ENCODE peak calls at places on chromosomes 5 and 9, in five cellular contexts. V is activated gamma-delta T cell treated with anti-CD3 and anti-CD28 coated beads, Interleukin-2, amount 50 U/mL, for 16 hours; E is left colon; O is frontal cortex; A is GM13976. M is an unnamed sample.

GRCh38 chr9:137138701-137139467 is at the start of gene GRIN1:
- DNase-seq in V (no peak), E (no peak), O (no peak), A (no peak), M (no peak)

GRCh38 chr5:114658179-114658578 is 296.3 kb downstream of the KCNN2 start:
- DNase-seq in V (no peak), E (no peak), O (no peak), A (no peak), M (no peak)

GRCh38 chr9:97529363-97530076 is 28.1 kb downstream of the TMOD1 start:
- DNase-seq in V (no peak), E (no peak), O (peak), A (peak), M (peak)

GRCh38 chr5:52693279-52693678 is 94.4 kb upstream of the ITGA1 start:
- DNase-seq in V (no peak), E (peak), O (no peak), A (peak), M (no peak)

GRCh38 chr9:107707915-107708441 is 218.4 kb upstream of the KLF4 start:
- DNase-seq in V (no peak), E (no peak), O (no peak), A (no peak), M (no peak)

GRCh38 chr9:115306860-115307259 is 188.9 kb upstream of the TNC start:
- DNase-seq in V (no peak), E (no peak), O (no peak), A (no peak), M (no peak)

GRCh38 chr9:84322830-84323229 is 17.7 kb downstream of the SLC28A3 start:
- DNase-seq in V (no peak), E (no peak), O (no peak), A (no peak), M (no peak)

GRCh38 chr5:181203842-181204560 is 995 bp downstream of the TRIM7 start:
- DNase-seq in V (no peak), E (peak), O (no peak), A (no peak), M (no peak)

GRCh38 chr9:87996355-87996860 is 22.1 kb upstream of the CDK20 start:
- DNase-seq in V (no peak), E (no peak), O (no peak), A (no peak), M (no peak)

GRCh38 chr5:31992377-31992776 is 181.7 kb downstream of the GOLPH3 start:
- DNase-seq in V (no peak), E (no peak), O (no peak), A (no peak), M (no peak)

GRCh38 chr9:91586282-91586681 is 162.7 kb upstream of the NFIL3 start:
- DNase-seq in V (no peak), E (no peak), O (no peak), A (no peak), M (no peak)

GRCh38 chr9:34948438-34948837 is 9.6 kb upstream of the PHF24 start:
- DNase-seq in V (no peak), E (no peak), O (no peak), A (no peak), M (no peak)

GRCh38 chr5:169763437-169764301 is 126.6 kb downstream of the DOCK2 start:
- DNase-seq in V (no peak), E (no peak), O (no peak), A (no peak), M (peak)

GRCh38 chr5:146041180-146041789 is 64.1 kb downstream of the PLAC8L1 start:
- DNase-seq in V (no peak), E (no peak), O (no peak), A (no peak), M (no peak)

GRCh38 chr9:9612270-9612669 is 1000.5 kb downstream of the PTPRD start:
- DNase-seq in V (no peak), E (peak), O (no peak), A (no peak), M (peak)

GRCh38 chr5:86837610-86838009 is 219.9 kb downstream of the COX7C start:
- DNase-seq in V (no peak), E (no peak), O (no peak), A (no peak), M (no peak)

GRCh38 chr5:100841358-100842076 is 61.6 kb downstream of the ST8SIA4 start:
- DNase-seq in V (no peak), E (no peak), O (no peak), A (no peak), M (no peak)

GRCh38 chr5:107566537-107566875 is 104.2 kb downstream of the EFNA5 start:
- DNase-seq in V (no peak), E (no peak), O (no peak), A (no peak), M (no peak)

GRCh38 chr5:10704949-10705621 is 55.9 kb downstream of the DAP start:
- DNase-seq in V (no peak), E (no peak), O (no peak), A (no peak), M (no peak)

GRCh38 chr5:55344392-55344992 is 36.7 kb downstream of the MTREX start:
- DNase-seq in V (peak), E (peak), O (peak), A (peak), M (no peak)

GRCh38 chr5:126251024-126251423 is 172.2 kb upstream of the GRAMD2B start:
- DNase-seq in V (no peak), E (no peak), O (no peak), A (no peak), M (no peak)

GRCh38 chr5:33423018-33423630 is 17.6 kb upstream of the TARS1 start:
- DNase-seq in V (no peak), E (no peak), O (no peak), A (peak), M (no peak)

GRCh38 chr5:5572983-5573797 is 150.7 kb downstream of the ICE1 start:
- DNase-seq in V (no peak), E (no peak), O (no peak), A (no peak), M (no peak)

GRCh38 chr5:179819296-179820126 is 1.2 kb upstream of the SQSTM1 start:
- DNase-seq in V (no peak), E (peak), O (peak), A (peak), M (no peak)

GRCh38 chr5:69528015-69528414 is 32.0 kb upstream of the GTF2H2C start:
- DNase-seq in V (no peak), E (no peak), O (no peak), A (no peak), M (no peak)

GRCh38 chr5:170184007-170184687 is 48.6 kb upstream of the C5orf58 start:
- DNase-seq in V (peak), E (peak), O (peak), A (peak), M (no peak)

GRCh38 chr5:26894719-26895263 is 143.6 kb downstream of the CDH9 start:
- DNase-seq in V (no peak), E (no peak), O (no peak), A (no peak), M (no peak)

GRCh38 chr5:136094913-136095641 is 37.6 kb upstream of the SMAD5 start:
- DNase-seq in V (no peak), E (peak), O (no peak), A (no peak), M (no peak)

GRCh38 chr9:111621895-111622480 is 9.1 kb upstream of the DNAJC25 start:
- DNase-seq in V (no peak), E (peak), O (peak), A (peak), M (no peak)

GRCh38 chr5:175687231-175687701 is 29.4 kb downstream of the HRH2 start:
- DNase-seq in V (no peak), E (no peak), O (no peak), A (no peak), M (no peak)

GRCh38 chr5:2332521-2332920 is 419.0 kb downstream of the IRX2 start:
- DNase-seq in V (no peak), E (no peak), O (no peak), A (no peak), M (no peak)

GRCh38 chr9:21993893-21994525 is at the start of gene CDKN2A:
- DNase-seq in V (no peak), E (peak), O (no peak), A (peak), M (no peak)

GRCh38 chr5:150079655-150080461 is 6.5 kb downstream of the CSF1R start:
- DNase-seq in V (no peak), E (no peak), O (peak), A (peak), M (no peak)

GRCh38 chr5:61625682-61626620 is 293.9 kb downstream of the ZSWIM6 start:
- DNase-seq in V (no peak), E (peak), O (peak), A (peak), M (no peak)

GRCh38 chr5:1349246-1349645 is 4.3 kb upstream of the CLPTM1L start:
- DNase-seq in V (no peak), E (no peak), O (no peak), A (no peak), M (no peak)

M was measured in GM12878.